ENCODE peak calls at places on chromosomes 1 and 21, in nine cellular contexts. One of them, this sample, is unnamed.
A peak's percentile ranks its signal among the peaks of the same experiment; 100 is the strongest.

GRCh38 chr1:64228181-64228957 is 24.9 kb downstream of the UBE2U start:
- DNase-seq in transverse colon: no peak
- DNase-seq in tibial nerve: no peak
- DNase-seq in PC-3: peak; percentile 25
- DNase-seq in K562: no peak
- DNase-seq in heart left ventricle: no peak
- DNase-seq in effector memory CD4-positive, alpha-beta T cell: no peak
- DNase-seq in psoas muscle: no peak
- DNase-seq in colonic mucosa: no peak
- DNase-seq in this sample: no peak

GRCh38 chr1:242425232-242425631 is 99.3 kb downstream of the PLD5 start:
- DNase-seq in transverse colon: no peak
- DNase-seq in tibial nerve: no peak
- DNase-seq in PC-3: peak; percentile 77
- DNase-seq in K562: no peak
- DNase-seq in heart left ventricle: no peak
- DNase-seq in effector memory CD4-positive, alpha-beta T cell: no peak
- DNase-seq in psoas muscle: no peak
- DNase-seq in colonic mucosa: no peak
- DNase-seq in this sample: no peak

GRCh38 chr21:17903029-17903806 is 84.1 kb upstream of the C21orf91 start:
- DNase-seq in transverse colon: no peak
- DNase-seq in tibial nerve: no peak
- DNase-seq in PC-3: peak; percentile 73
- DNase-seq in K562: no peak
- DNase-seq in heart left ventricle: no peak
- DNase-seq in effector memory CD4-positive, alpha-beta T cell: no peak
- DNase-seq in psoas muscle: no peak
- DNase-seq in colonic mucosa: no peak
- DNase-seq in this sample: no peak

GRCh38 chr1:58214674-58215073 is 331.9 kb downstream of the OMA1 start:
- DNase-seq in transverse colon: no peak
- DNase-seq in tibial nerve: no peak
- DNase-seq in PC-3: no peak
- DNase-seq in K562: no peak
- DNase-seq in heart left ventricle: no peak
- DNase-seq in effector memory CD4-positive, alpha-beta T cell: no peak
- DNase-seq in psoas muscle: no peak
- DNase-seq in colonic mucosa: no peak
- DNase-seq in this sample: no peak

GRCh38 chr1:151213560-151213959 is 15.2 kb downstream of the PIP5K1A start:
- DNase-seq in transverse colon: no peak
- DNase-seq in tibial nerve: no peak
- DNase-seq in PC-3: no peak
- DNase-seq in K562: no peak
- DNase-seq in heart left ventricle: no peak
- DNase-seq in effector memory CD4-positive, alpha-beta T cell: no peak
- DNase-seq in psoas muscle: no peak
- DNase-seq in colonic mucosa: no peak
- DNase-seq in this sample: no peak

GRCh38 chr1:115114308-115114707 is 25.0 kb upstream of the TSPAN2 start:
- DNase-seq in transverse colon: no peak
- DNase-seq in tibial nerve: no peak
- DNase-seq in PC-3: peak; percentile 80
- DNase-seq in K562: no peak
- DNase-seq in heart left ventricle: no peak
- DNase-seq in effector memory CD4-positive, alpha-beta T cell: no peak
- DNase-seq in psoas muscle: no peak
- DNase-seq in colonic mucosa: no peak
- DNase-seq in this sample: no peak

GRCh38 chr1:184461321-184461720 is 74.5 kb downstream of the C1orf21 start:
- DNase-seq in transverse colon: no peak
- DNase-seq in tibial nerve: no peak
- DNase-seq in PC-3: no peak
- DNase-seq in K562: no peak
- DNase-seq in heart left ventricle: no peak
- DNase-seq in effector memory CD4-positive, alpha-beta T cell: no peak
- DNase-seq in psoas muscle: no peak
- DNase-seq in colonic mucosa: no peak
- DNase-seq in this sample: no peak

GRCh38 chr1:176897350-176898236 is 266.9 kb downstream of the ASTN1 start:
- DNase-seq in transverse colon: peak; percentile 28
- DNase-seq in tibial nerve: peak; percentile 70
- DNase-seq in PC-3: peak; percentile 72
- DNase-seq in K562: peak; percentile 79
- DNase-seq in heart left ventricle: peak; percentile 49
- DNase-seq in effector memory CD4-positive, alpha-beta T cell: no peak
- DNase-seq in psoas muscle: peak; percentile 72
- DNase-seq in colonic mucosa: peak; percentile 41
- DNase-seq in this sample: peak; percentile 70

GRCh38 chr1:47209725-47210330 is 20.0 kb upstream of the PDZK1IP1 start:
- DNase-seq in transverse colon: no peak
- DNase-seq in tibial nerve: no peak
- DNase-seq in PC-3: peak; percentile 51
- DNase-seq in K562: no peak
- DNase-seq in heart left ventricle: no peak
- DNase-seq in effector memory CD4-positive, alpha-beta T cell: no peak
- DNase-seq in psoas muscle: no peak
- DNase-seq in colonic mucosa: no peak
- DNase-seq in this sample: no peak

GRCh38 chr1:211503542-211503941 is 11.6 kb upstream of the RD3 start:
- DNase-seq in transverse colon: no peak
- DNase-seq in tibial nerve: no peak
- DNase-seq in PC-3: no peak
- DNase-seq in K562: no peak
- DNase-seq in heart left ventricle: no peak
- DNase-seq in effector memory CD4-positive, alpha-beta T cell: no peak
- DNase-seq in psoas muscle: no peak
- DNase-seq in colonic mucosa: no peak
- DNase-seq in this sample: no peak

GRCh38 chr1:152479792-152480595 is 30.6 kb upstream of the LCE5A start:
- DNase-seq in transverse colon: peak; percentile 64
- DNase-seq in tibial nerve: peak; percentile 22
- DNase-seq in PC-3: peak; percentile 66
- DNase-seq in K562: peak; percentile 53
- DNase-seq in heart left ventricle: peak; percentile 33
- DNase-seq in effector memory CD4-positive, alpha-beta T cell: peak; percentile 66
- DNase-seq in psoas muscle: no peak
- DNase-seq in colonic mucosa: peak; percentile 66
- DNase-seq in this sample: peak; percentile 70

GRCh38 chr21:34946385-34947121 is 102.5 kb downstream of the RUNX1 start:
- DNase-seq in transverse colon: no peak
- DNase-seq in tibial nerve: no peak
- DNase-seq in PC-3: no peak
- DNase-seq in K562: no peak
- DNase-seq in heart left ventricle: no peak
- DNase-seq in effector memory CD4-positive, alpha-beta T cell: no peak
- DNase-seq in psoas muscle: no peak
- DNase-seq in colonic mucosa: no peak
- DNase-seq in this sample: no peak

GRCh38 chr1:57860931-57861600 is 437.2 kb upstream of the DAB1 start:
- DNase-seq in transverse colon: peak; percentile 28
- DNase-seq in tibial nerve: no peak
- DNase-seq in PC-3: no peak
- DNase-seq in K562: no peak
- DNase-seq in heart left ventricle: no peak
- DNase-seq in effector memory CD4-positive, alpha-beta T cell: no peak
- DNase-seq in psoas muscle: no peak
- DNase-seq in colonic mucosa: no peak
- DNase-seq in this sample: no peak

GRCh38 chr1:235006132-235006721 is 122.4 kb downstream of the TOMM20 start:
- DNase-seq in transverse colon: no peak
- DNase-seq in tibial nerve: no peak
- DNase-seq in PC-3: no peak
- DNase-seq in K562: no peak
- DNase-seq in heart left ventricle: no peak
- DNase-seq in effector memory CD4-positive, alpha-beta T cell: no peak
- DNase-seq in psoas muscle: no peak
- DNase-seq in colonic mucosa: no peak
- DNase-seq in this sample: no peak

GRCh38 chr1:233140974-233141373 is 154.6 kb downstream of the PCNX2 start:
- DNase-seq in transverse colon: no peak
- DNase-seq in tibial nerve: no peak
- DNase-seq in PC-3: no peak
- DNase-seq in K562: no peak
- DNase-seq in heart left ventricle: no peak
- DNase-seq in effector memory CD4-positive, alpha-beta T cell: no peak
- DNase-seq in psoas muscle: no peak
- DNase-seq in colonic mucosa: no peak
- DNase-seq in this sample: no peak

GRCh38 chr1:111690306-111690617 is 48.9 kb downstream of the INKA2 start:
- DNase-seq in transverse colon: peak; percentile 24
- DNase-seq in tibial nerve: peak; percentile 43
- DNase-seq in PC-3: peak; percentile 43
- DNase-seq in K562: no peak
- DNase-seq in heart left ventricle: peak; percentile 54
- DNase-seq in effector memory CD4-positive, alpha-beta T cell: no peak
- DNase-seq in psoas muscle: no peak
- DNase-seq in colonic mucosa: peak; percentile 29
- DNase-seq in this sample: no peak

GRCh38 chr21:38511198-38511597 is 12.9 kb upstream of the ERG start:
- DNase-seq in transverse colon: no peak
- DNase-seq in tibial nerve: no peak
- DNase-seq in PC-3: no peak
- DNase-seq in K562: no peak
- DNase-seq in heart left ventricle: no peak
- DNase-seq in effector memory CD4-positive, alpha-beta T cell: no peak
- DNase-seq in psoas muscle: no peak
- DNase-seq in colonic mucosa: no peak
- DNase-seq in this sample: no peak
- H3K27me3 ChIP-seq in transverse colon: no peaks in the 10 kb centered on the region
- H3K27me3 ChIP-seq in tibial nerve: no peaks in the 10 kb centered on the region
- H3K27me3 ChIP-seq in PC-3: peaks cover 43% of the 10 kb centered on the region
- H3K27me3 ChIP-seq in K562: peaks cover 5% of the 10 kb centered on the region
- H3K27me3 ChIP-seq in heart left ventricle: no peaks in the 10 kb centered on the region
- H3K27me3 ChIP-seq in effector memory CD4-positive, alpha-beta T cell: no peaks in the 10 kb centered on the region
- H3K27me3 ChIP-seq in psoas muscle: peaks cover 3% of the 10 kb centered on the region
- H3K27me3 ChIP-seq in colonic mucosa: no peaks in the 10 kb centered on the region
- H3K27me3 ChIP-seq in this sample: no peaks in the 10 kb centered on the region

DNA sequence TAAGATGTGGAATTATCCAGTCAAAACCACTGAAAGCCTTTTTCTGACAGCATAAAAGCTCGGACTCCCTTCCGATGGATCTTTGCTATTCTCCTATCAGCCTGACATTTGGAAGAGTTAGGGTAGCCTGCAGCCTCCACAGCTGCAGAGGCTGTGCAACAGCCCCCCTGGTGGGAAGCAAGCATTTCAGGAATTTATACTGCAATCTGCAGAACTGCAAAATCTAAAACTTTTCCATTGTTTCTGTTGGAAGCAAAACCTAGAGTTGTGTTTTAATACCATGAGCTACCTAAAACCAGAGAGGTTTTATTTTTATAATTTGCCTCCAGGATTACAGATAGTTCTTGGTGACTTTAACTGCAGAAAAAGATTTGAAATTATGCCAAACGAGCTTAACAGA is 64.5 kb downstream of the PRDM2 start:
- DNase-seq in transverse colon: no peak
- DNase-seq in tibial nerve: no peak
- DNase-seq in PC-3: no peak
- DNase-seq in K562: no peak
- DNase-seq in heart left ventricle: no peak
- DNase-seq in effector memory CD4-positive, alpha-beta T cell: no peak
- DNase-seq in psoas muscle: no peak
- DNase-seq in colonic mucosa: no peak
- DNase-seq in this sample: no peak
- H3K4me3 ChIP-seq in transverse colon: no peak overlapping the region
- H3K4me3 ChIP-seq in tibial nerve: no peak overlapping the region
- H3K4me3 ChIP-seq in PC-3: no peak overlapping the region
- H3K4me3 ChIP-seq in K562: no peak overlapping the region
- H3K4me3 ChIP-seq in heart left ventricle: no peak overlapping the region
- H3K4me3 ChIP-seq in effector memory CD4-positive, alpha-beta T cell: no peak overlapping the region
- H3K4me3 ChIP-seq in psoas muscle: no peak overlapping the region
- H3K4me3 ChIP-seq in colonic mucosa: no peak overlapping the region
- H3K4me3 ChIP-seq in this sample: no peak overlapping the region

DNA sequence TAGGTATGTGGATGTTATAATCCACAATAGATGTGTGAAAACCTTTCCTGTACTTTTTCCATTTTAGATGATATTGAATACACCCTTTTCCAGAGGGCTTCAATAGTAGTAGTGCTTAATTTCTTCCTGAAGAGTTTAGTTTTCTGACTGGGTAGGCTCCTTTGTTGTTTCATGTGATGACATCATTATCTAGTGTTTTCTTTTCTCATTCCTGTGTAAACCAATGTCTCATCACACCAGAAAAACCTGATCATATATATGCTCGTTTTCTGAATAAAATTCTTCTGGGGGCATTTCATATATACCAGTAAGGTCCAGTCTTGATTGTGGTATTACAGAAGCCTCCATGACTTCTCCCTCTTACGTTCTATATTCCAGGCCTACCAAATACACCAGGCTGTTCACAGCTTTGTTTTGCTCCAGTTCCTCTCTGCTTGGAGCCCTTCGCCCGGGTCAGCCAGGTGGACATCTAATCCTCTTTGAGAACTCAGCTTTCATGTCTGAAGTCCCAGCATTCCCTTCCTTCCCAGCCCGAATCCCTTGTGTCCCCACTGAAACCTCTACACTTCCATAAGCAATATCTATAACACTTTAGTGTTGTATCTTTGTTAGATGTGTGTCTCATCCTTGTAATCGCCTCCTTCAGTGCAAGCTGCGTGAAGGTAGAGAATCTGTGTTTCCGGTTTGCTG is 1.8 kb downstream of the RNF11 start:
- DNase-seq in transverse colon: no peak
- DNase-seq in tibial nerve: no peak
- DNase-seq in PC-3: peak; percentile 52
- DNase-seq in K562: no peak
- DNase-seq in heart left ventricle: no peak
- DNase-seq in effector memory CD4-positive, alpha-beta T cell: no peak
- DNase-seq in psoas muscle: no peak
- DNase-seq in colonic mucosa: peak; percentile 41
- DNase-seq in this sample: no peak
- H3K4me1 ChIP-seq in transverse colon: peaks cover 27% of the 10 kb centered on the region
- H3K4me1 ChIP-seq in tibial nerve: no peaks in the 10 kb centered on the region
- H3K4me1 ChIP-seq in PC-3: peaks cover 23% of the 10 kb centered on the region
- H3K4me1 ChIP-seq in K562: peaks cover 19% of the 10 kb centered on the region
- H3K4me1 ChIP-seq in heart left ventricle: peaks cover 57% of the 10 kb centered on the region
- H3K4me1 ChIP-seq in effector memory CD4-positive, alpha-beta T cell: peaks cover 18% of the 10 kb centered on the region
- H3K4me1 ChIP-seq in psoas muscle: peaks cover 46% of the 10 kb centered on the region
- H3K4me1 ChIP-seq in colonic mucosa: peaks cover 29% of the 10 kb centered on the region
- H3K4me1 ChIP-seq in this sample: peaks cover 44% of the 10 kb centered on the region

DNA sequence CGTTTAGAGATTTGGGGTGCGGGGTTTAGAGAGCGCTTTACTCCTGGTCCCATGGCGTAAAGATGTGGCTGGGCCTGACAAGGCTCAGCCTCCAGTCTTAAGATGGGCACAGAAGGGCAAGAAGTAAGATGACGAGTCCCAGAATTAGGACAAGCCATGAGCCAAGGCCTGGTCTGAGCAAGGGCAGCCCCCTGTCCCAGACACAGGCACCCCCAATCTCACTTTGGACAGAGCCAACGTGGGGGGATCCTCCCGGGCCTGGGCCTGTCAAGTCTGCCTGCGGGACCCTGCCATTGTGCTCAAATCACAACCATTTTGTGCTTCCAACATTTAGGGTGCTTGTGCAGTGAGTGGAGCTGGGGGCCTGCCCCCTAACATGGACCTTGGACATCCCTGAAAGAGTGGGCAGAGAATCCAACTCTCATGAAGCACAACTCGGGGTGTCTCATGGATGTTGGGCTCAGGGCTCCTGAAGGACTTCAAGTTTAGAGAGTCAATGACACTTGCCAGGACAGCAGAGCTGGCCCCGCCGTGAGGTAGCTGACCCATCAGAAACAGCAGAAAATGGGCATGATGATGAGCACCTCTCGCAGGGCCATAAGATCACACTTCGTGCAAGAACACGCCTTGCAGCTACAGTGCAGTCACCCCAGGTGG is 52.6 kb downstream of the KIF21B start:
- DNase-seq in transverse colon: no peak
- DNase-seq in tibial nerve: no peak
- DNase-seq in PC-3: no peak
- DNase-seq in K562: no peak
- DNase-seq in heart left ventricle: no peak
- DNase-seq in effector memory CD4-positive, alpha-beta T cell: no peak
- DNase-seq in psoas muscle: no peak
- DNase-seq in colonic mucosa: no peak
- DNase-seq in this sample: no peak
- H3K27me3 ChIP-seq in transverse colon: no peaks in the 10 kb centered on the region
- H3K27me3 ChIP-seq in tibial nerve: no peaks in the 10 kb centered on the region
- H3K27me3 ChIP-seq in PC-3: no peaks in the 10 kb centered on the region
- H3K27me3 ChIP-seq in K562: peaks cover 4% of the 10 kb centered on the region
- H3K27me3 ChIP-seq in heart left ventricle: no peaks in the 10 kb centered on the region
- H3K27me3 ChIP-seq in effector memory CD4-positive, alpha-beta T cell: no peaks in the 10 kb centered on the region
- H3K27me3 ChIP-seq in psoas muscle: no peaks in the 10 kb centered on the region
- H3K27me3 ChIP-seq in colonic mucosa: no peaks in the 10 kb centered on the region
- H3K27me3 ChIP-seq in this sample: no peaks in the 10 kb centered on the region